ENCODE peak calls at places on chromosomes 3 and 15, in eight cellular contexts. One of them, this sample, is unnamed.
A peak's percentile ranks its signal among the peaks of the same experiment; 100 is the strongest.

GRCh38 chr3:197539651-197540051 is 16.1 kb downstream of the BDH1 start:
- DNase-seq in suprapubic skin: peak; percentile 61
- DNase-seq in astrocyte of the cerebellum: no peak
- DNase-seq in endothelial cell: no peak
- DNase-seq in GM06990: no peak
- DNase-seq in AG09319: no peak
- DNase-seq in body of pancreas: peak; percentile 24
- DNase-seq in A673: no peak
- DNase-seq in this sample: no peak

GRCh38 chr15:83848315-83849050 is 194.6 kb downstream of the ADAMTSL3 start:
- DNase-seq in GM06990: no peak
- DNase-seq in astrocyte of the cerebellum: no peak
- DNase-seq in suprapubic skin: no peak
- DNase-seq in AG09319: peak; percentile 71
- DNase-seq in endothelial cell: no peak
- DNase-seq in body of pancreas: no peak
- DNase-seq in A673: peak; percentile 78
- DNase-seq in this sample: no peak

GRCh38 chr15:68829068-68829467 is 8.4 kb upstream of the ANP32A start:
- DNase-seq in suprapubic skin: no peak
- DNase-seq in A673: peak; percentile 56
- DNase-seq in endothelial cell: peak; percentile 11
- DNase-seq in body of pancreas: peak; percentile 29
- DNase-seq in GM06990: no peak
- DNase-seq in AG09319: no peak
- DNase-seq in astrocyte of the cerebellum: no peak
- DNase-seq in this sample: peak; percentile 39

GRCh38 chr3:186980989-186981388 is 50.7 kb downstream of the ST6GAL1 start:
- DNase-seq in suprapubic skin: no peak
- DNase-seq in endothelial cell: no peak
- DNase-seq in body of pancreas: no peak
- DNase-seq in AG09319: no peak
- DNase-seq in astrocyte of the cerebellum: no peak
- DNase-seq in A673: no peak
- DNase-seq in GM06990: no peak
- DNase-seq in this sample: no peak

GRCh38 chr3:27589795-27590194 is 105.6 kb upstream of the SLC4A7 start:
- DNase-seq in astrocyte of the cerebellum: no peak
- DNase-seq in endothelial cell: no peak
- DNase-seq in body of pancreas: no peak
- DNase-seq in A673: peak; percentile 38
- DNase-seq in suprapubic skin: no peak
- DNase-seq in GM06990: no peak
- DNase-seq in AG09319: no peak
- DNase-seq in this sample: no peak

GRCh38 chr15:99958426-99959097 is 225.3 kb upstream of the LYSMD4 start:
- DNase-seq in endothelial cell: no peak
- DNase-seq in suprapubic skin: peak; percentile 19
- DNase-seq in A673: no peak
- DNase-seq in astrocyte of the cerebellum: no peak
- DNase-seq in GM06990: no peak
- DNase-seq in AG09319: no peak
- DNase-seq in body of pancreas: no peak
- DNase-seq in this sample: peak; percentile 9

GRCh38 chr3:150081084-150081483 is 110.4 kb upstream of the PFN2 start:
- DNase-seq in astrocyte of the cerebellum: no peak
- DNase-seq in A673: no peak
- DNase-seq in endothelial cell: no peak
- DNase-seq in AG09319: no peak
- DNase-seq in GM06990: no peak
- DNase-seq in suprapubic skin: no peak
- DNase-seq in body of pancreas: no peak
- DNase-seq in this sample: no peak

GRCh38 chr3:186257866-186258265 is 104.2 kb downstream of the DGKG start:
- DNase-seq in endothelial cell: no peak
- DNase-seq in A673: no peak
- DNase-seq in suprapubic skin: no peak
- DNase-seq in body of pancreas: no peak
- DNase-seq in GM06990: no peak
- DNase-seq in astrocyte of the cerebellum: no peak
- DNase-seq in AG09319: no peak
- DNase-seq in this sample: no peak

GRCh38 chr3:50442940-50443579 is 60.4 kb downstream of the CACNA2D2 start:
- DNase-seq in endothelial cell: no peak
- DNase-seq in A673: no peak
- DNase-seq in astrocyte of the cerebellum: no peak
- DNase-seq in AG09319: no peak
- DNase-seq in suprapubic skin: no peak
- DNase-seq in GM06990: no peak
- DNase-seq in body of pancreas: no peak
- DNase-seq in this sample: no peak

GRCh38 chr15:70098170-70098460 is 398 bp upstream of the TLE3 start:
- DNase-seq in endothelial cell: no peak
- DNase-seq in AG09319: no peak
- DNase-seq in suprapubic skin: no peak
- DNase-seq in GM06990: no peak
- DNase-seq in astrocyte of the cerebellum: no peak
- DNase-seq in A673: no peak
- DNase-seq in body of pancreas: no peak
- DNase-seq in this sample: no peak

GRCh38 chr3:184156522-184156955 is 1.4 kb downstream of the DVL3 start:
- DNase-seq in endothelial cell: peak; percentile 24
- DNase-seq in A673: peak; percentile 64
- DNase-seq in GM06990: no peak
- DNase-seq in body of pancreas: peak; percentile 54
- DNase-seq in astrocyte of the cerebellum: no peak
- DNase-seq in AG09319: no peak
- DNase-seq in suprapubic skin: no peak
- DNase-seq in this sample: no peak

GRCh38 chr3:196422976-196423781 is 9.0 kb downstream of the UBXN7 start:
- DNase-seq in endothelial cell: no peak
- DNase-seq in AG09319: no peak
- DNase-seq in A673: no peak
- DNase-seq in suprapubic skin: peak; percentile 71
- DNase-seq in body of pancreas: peak; percentile 75
- DNase-seq in astrocyte of the cerebellum: no peak
- DNase-seq in GM06990: no peak
- DNase-seq in this sample: no peak

GRCh38 chr15:78195735-78196201 is 38.6 kb downstream of the ACSBG1 start:
- DNase-seq in body of pancreas: peak; percentile 46
- DNase-seq in A673: peak; percentile 15
- DNase-seq in AG09319: no peak
- DNase-seq in suprapubic skin: no peak
- DNase-seq in endothelial cell: peak; percentile 30
- DNase-seq in GM06990: peak; percentile 52
- DNase-seq in astrocyte of the cerebellum: no peak
- DNase-seq in this sample: peak; percentile 85

GRCh38 chr3:52004158-52004787 is 8.6 kb upstream of the RPL29 start:
- DNase-seq in suprapubic skin: no peak
- DNase-seq in body of pancreas: no peak
- DNase-seq in AG09319: no peak
- DNase-seq in endothelial cell: peak; percentile 55
- DNase-seq in GM06990: no peak
- DNase-seq in A673: peak; percentile 60
- DNase-seq in astrocyte of the cerebellum: no peak
- DNase-seq in this sample: peak; percentile 59
- TF ChIP-seq CTCF in suprapubic skin: peak; percentile 13
- TF ChIP-seq CTCF in body of pancreas: no peak
- TF ChIP-seq CTCF in AG09319: peak; percentile 59
- TF ChIP-seq CTCF in endothelial cell: peak; percentile 17
- TF ChIP-seq CTCF in GM06990: peak; percentile 53
- TF ChIP-seq CTCF in A673: peak; percentile 45
- TF ChIP-seq CTCF in astrocyte of the cerebellum: peak; percentile 79
- TF ChIP-seq CTCF in this sample: peak; percentile 50

DNA sequence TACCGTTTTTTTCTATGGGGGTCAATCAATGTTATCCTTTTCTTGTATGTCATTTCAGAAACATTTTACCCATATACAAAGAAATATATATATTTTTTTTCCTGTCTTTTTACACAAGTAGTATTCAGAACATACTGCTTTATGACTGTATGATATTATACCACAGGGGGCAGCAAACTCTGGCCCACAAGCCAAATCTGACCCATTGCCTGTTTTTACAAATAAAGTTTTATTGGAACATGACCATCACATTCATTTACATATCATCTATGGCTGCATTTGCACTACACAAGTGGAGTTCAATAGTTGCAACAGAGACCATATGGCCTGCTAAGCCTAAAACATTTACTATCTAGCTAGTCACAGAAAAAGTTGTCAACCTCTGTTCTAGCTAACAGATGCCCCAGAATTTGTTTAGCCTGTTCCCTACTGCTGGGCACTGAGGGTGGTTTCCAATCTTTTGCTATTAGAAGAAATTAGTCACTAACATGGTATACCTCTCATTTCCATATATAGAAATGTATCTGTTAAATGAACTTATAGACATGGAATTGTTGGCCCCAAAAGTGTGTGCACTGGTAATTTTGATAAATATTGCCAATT is 57.7 kb downstream of the BFSP2 start:
- DNase-seq in GM06990: no peak
- DNase-seq in A673: no peak
- DNase-seq in suprapubic skin: no peak
- DNase-seq in astrocyte of the cerebellum: no peak
- DNase-seq in body of pancreas: no peak
- DNase-seq in endothelial cell: no peak
- DNase-seq in AG09319: no peak
- DNase-seq in this sample: no peak
- TF ChIP-seq CTCF in GM06990: peak; percentile 35
- TF ChIP-seq CTCF in A673: peak; percentile 42
- TF ChIP-seq CTCF in suprapubic skin: no peak
- TF ChIP-seq CTCF in astrocyte of the cerebellum: peak; percentile 16
- TF ChIP-seq CTCF in body of pancreas: no peak
- TF ChIP-seq CTCF in endothelial cell: peak; percentile 68
- TF ChIP-seq CTCF in AG09319: no peak
- TF ChIP-seq CTCF in this sample: peak; percentile 46

GRCh38 chr3:182682263-182683229 is 110.8 kb upstream of the ATP11B start:
- DNase-seq in astrocyte of the cerebellum: no peak
- DNase-seq in endothelial cell: peak; percentile 80
- DNase-seq in GM06990: peak; percentile 84
- DNase-seq in A673: peak; percentile 59
- DNase-seq in body of pancreas: peak; percentile 31
- DNase-seq in suprapubic skin: no peak
- DNase-seq in AG09319: no peak
- DNase-seq in this sample: peak; percentile 88
- TF ChIP-seq CTCF in astrocyte of the cerebellum: peak; percentile 32
- TF ChIP-seq CTCF in endothelial cell: peak; percentile 32
- TF ChIP-seq CTCF in GM06990: peak; percentile 19
- TF ChIP-seq CTCF in A673: peak; percentile 42
- TF ChIP-seq CTCF in body of pancreas: no peak
- TF ChIP-seq CTCF in suprapubic skin: no peak
- TF ChIP-seq CTCF in AG09319: peak; percentile 14
- TF ChIP-seq CTCF in this sample: peak; percentile 17

GRCh38 chr3:130529816-130530215 is 12.8 kb downstream of the COL6A6 start:
- DNase-seq in endothelial cell: no peak
- DNase-seq in suprapubic skin: no peak
- DNase-seq in A673: no peak
- DNase-seq in body of pancreas: no peak
- DNase-seq in AG09319: no peak
- DNase-seq in GM06990: no peak
- DNase-seq in astrocyte of the cerebellum: no peak
- DNase-seq in this sample: no peak
- TF ChIP-seq CTCF in endothelial cell: no peak
- TF ChIP-seq CTCF in suprapubic skin: no peak
- TF ChIP-seq CTCF in A673: no peak
- TF ChIP-seq CTCF in body of pancreas: no peak
- TF ChIP-seq CTCF in AG09319: no peak
- TF ChIP-seq CTCF in GM06990: no peak
- TF ChIP-seq CTCF in astrocyte of the cerebellum: no peak
- TF ChIP-seq CTCF in this sample: no peak

DNA sequence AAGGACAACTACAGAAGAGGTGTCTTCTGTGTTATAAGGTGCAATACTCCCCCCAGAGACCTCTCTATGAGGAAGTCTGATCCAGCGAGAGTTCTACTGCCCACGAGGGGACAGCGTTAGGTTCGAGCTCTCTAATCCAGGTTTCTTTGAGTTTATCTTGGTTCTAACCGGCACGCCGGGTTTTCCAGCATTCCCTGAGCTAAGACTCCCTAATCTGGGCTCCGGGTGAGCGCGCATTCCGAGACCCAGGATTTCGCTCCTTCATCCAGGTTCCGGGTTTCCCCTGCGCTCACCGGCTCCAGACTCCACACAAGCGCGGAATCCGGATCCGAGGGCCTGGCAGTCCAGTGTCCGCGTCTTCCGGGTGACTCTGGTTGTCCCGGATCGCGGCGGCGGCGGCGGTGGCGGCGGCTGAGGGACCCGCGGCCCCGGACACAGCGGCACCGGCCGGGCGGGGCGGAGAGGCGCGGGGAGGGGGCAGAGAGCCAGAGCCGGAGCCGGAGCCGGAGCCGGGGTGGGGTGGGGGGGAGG is at the start of gene ZNF609:
- DNase-seq in astrocyte of the cerebellum: peak; percentile 85
- DNase-seq in GM06990: peak; percentile 92
- DNase-seq in AG09319: peak; percentile 85
- DNase-seq in endothelial cell: peak; percentile 100
- DNase-seq in A673: peak; percentile 98
- DNase-seq in suprapubic skin: peak; percentile 95
- DNase-seq in body of pancreas: peak; percentile 94
- DNase-seq in this sample: peak; percentile 89
- TF ChIP-seq CTCF in astrocyte of the cerebellum: no peak
- TF ChIP-seq CTCF in GM06990: no peak
- TF ChIP-seq CTCF in AG09319: no peak
- TF ChIP-seq CTCF in endothelial cell: no peak
- TF ChIP-seq CTCF in A673: no peak
- TF ChIP-seq CTCF in suprapubic skin: no peak
- TF ChIP-seq CTCF in body of pancreas: no peak
- TF ChIP-seq CTCF in this sample: peak; percentile 19

DNA sequence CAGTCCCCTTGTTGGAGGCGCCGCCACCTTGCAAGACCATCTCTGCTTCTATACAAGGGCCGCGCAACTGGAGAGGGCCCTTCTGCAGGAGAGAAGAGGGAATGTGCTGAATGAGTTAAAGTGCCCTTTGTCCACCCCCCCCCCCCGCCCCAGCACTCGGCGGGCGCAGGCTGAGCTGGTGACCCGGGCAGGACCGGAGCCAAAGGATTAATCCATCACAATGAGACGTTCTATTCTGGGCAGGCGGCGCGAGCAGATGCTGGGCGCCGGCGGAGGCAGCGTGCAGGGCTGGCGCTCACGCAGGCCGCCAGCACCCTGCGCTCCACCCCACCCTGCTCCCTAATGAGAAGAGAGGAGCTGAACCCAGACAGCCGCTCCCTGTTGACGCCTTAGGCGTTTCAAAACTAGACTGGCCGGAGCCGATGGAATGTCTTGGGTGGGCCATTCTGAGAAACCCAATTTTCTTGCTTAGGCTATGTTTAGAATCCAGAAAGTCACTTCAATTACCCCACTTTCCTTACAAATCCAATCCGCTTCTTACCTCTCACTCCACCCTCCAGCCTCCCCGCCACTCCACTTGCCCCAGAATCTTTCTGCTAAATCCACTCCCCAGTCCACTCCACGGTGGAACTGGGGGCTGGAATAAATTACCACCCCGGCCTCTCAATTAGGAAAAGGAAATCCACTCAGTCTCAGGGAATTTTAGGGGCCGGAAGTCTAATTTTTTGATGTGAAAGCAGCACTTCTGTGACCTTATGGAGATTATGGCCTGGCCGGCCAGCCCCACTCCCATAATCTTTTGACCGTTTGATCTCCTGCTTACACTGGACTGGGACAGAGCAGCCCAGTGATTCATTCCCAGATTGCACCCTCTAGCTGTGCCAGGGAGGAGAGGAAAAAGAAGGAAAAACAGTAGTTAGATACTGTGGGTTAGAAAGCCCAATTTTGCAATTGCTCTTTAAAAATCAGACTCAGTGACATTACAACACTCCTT is 32.7 kb downstream of the GJD2 start:
- DNase-seq in body of pancreas: peak; percentile 31
- DNase-seq in GM06990: no peak
- DNase-seq in suprapubic skin: peak; percentile 62
- DNase-seq in AG09319: peak; percentile 10
- DNase-seq in astrocyte of the cerebellum: no peak
- DNase-seq in endothelial cell: peak; percentile 22
- DNase-seq in A673: peak; percentile 44
- DNase-seq in this sample: no peak
- TF ChIP-seq CTCF in body of pancreas: no peak
- TF ChIP-seq CTCF in GM06990: no peak
- TF ChIP-seq CTCF in suprapubic skin: no peak
- TF ChIP-seq CTCF in AG09319: peak; percentile 24
- TF ChIP-seq CTCF in astrocyte of the cerebellum: no peak
- TF ChIP-seq CTCF in endothelial cell: no peak
- TF ChIP-seq CTCF in A673: no peak
- TF ChIP-seq CTCF in this sample: no peak

This sample was measured in GM13977.